ENCODE peak calls at places on chromosomes 5 and 9, in four cellular contexts. One of them, this sample, is unnamed.

GRCh38 chr9:134663753-134664415 is 22.3 kb downstream of the COL5A1 start:
- DNase-seq in NCI-H510A treated with DMSO at 0.1 percent for 48 hours: no peak
- DNase-seq in A549: no peak
- DNase-seq in fibroblast of the aortic adventitia: peak
- DNase-seq in this sample: peak

GRCh38 chr5:61808884-61809283 is 476.8 kb downstream of the ZSWIM6 start:
- DNase-seq in A549: no peak
- DNase-seq in NCI-H510A treated with DMSO at 0.1 percent for 48 hours: no peak
- DNase-seq in fibroblast of the aortic adventitia: no peak
- DNase-seq in this sample: no peak

GRCh38 chr9:36833954-36834353 is 200.1 kb downstream of the PAX5 start:
- DNase-seq in fibroblast of the aortic adventitia: no peak
- DNase-seq in A549: no peak
- DNase-seq in NCI-H510A treated with DMSO at 0.1 percent for 48 hours: no peak
- DNase-seq in this sample: no peak

GRCh38 chr5:90783460-90784333 is 225.1 kb downstream of the ADGRV1 start:
- DNase-seq in NCI-H510A treated with DMSO at 0.1 percent for 48 hours: peak
- DNase-seq in A549: peak
- DNase-seq in fibroblast of the aortic adventitia: peak
- DNase-seq in this sample: peak

GRCh38 chr5:153965102-153965645 is 73.5 kb downstream of the FAM114A2 start:
- DNase-seq in NCI-H510A treated with DMSO at 0.1 percent for 48 hours: peak
- DNase-seq in A549: peak
- DNase-seq in fibroblast of the aortic adventitia: peak
- DNase-seq in this sample: peak

GRCh38 chr5:32443145-32443540 is 1.4 kb downstream of the ZFR start:
- DNase-seq in NCI-H510A treated with DMSO at 0.1 percent for 48 hours: peak
- DNase-seq in fibroblast of the aortic adventitia: peak
- DNase-seq in A549: no peak
- DNase-seq in this sample: peak

GRCh38 chr5:150411245-150411979 is 1.3 kb downstream of the CD74 start:
- DNase-seq in A549: no peak
- DNase-seq in NCI-H510A treated with DMSO at 0.1 percent for 48 hours: no peak
- DNase-seq in fibroblast of the aortic adventitia: no peak
- DNase-seq in this sample: peak

GRCh38 chr5:14870347-14871083 is 1.1 kb downstream of the ANKH start:
- DNase-seq in fibroblast of the aortic adventitia: peak
- DNase-seq in NCI-H510A treated with DMSO at 0.1 percent for 48 hours: peak
- DNase-seq in A549: no peak
- DNase-seq in this sample: peak

GRCh38 chr5:91499943-91500531 is 116.9 kb upstream of the ARRDC3 start:
- DNase-seq in NCI-H510A treated with DMSO at 0.1 percent for 48 hours: peak
- DNase-seq in fibroblast of the aortic adventitia: peak
- DNase-seq in A549: peak
- DNase-seq in this sample: peak

GRCh38 chr5:156779436-156779835 is 70.7 kb upstream of the PPP1R2B start:
- DNase-seq in fibroblast of the aortic adventitia: no peak
- DNase-seq in A549: no peak
- DNase-seq in NCI-H510A treated with DMSO at 0.1 percent for 48 hours: no peak
- DNase-seq in this sample: no peak

GRCh38 chr5:172792693-172793570 is 21.9 kb upstream of the DUSP1 start:
- DNase-seq in NCI-H510A treated with DMSO at 0.1 percent for 48 hours: no peak
- DNase-seq in A549: no peak
- DNase-seq in fibroblast of the aortic adventitia: no peak
- DNase-seq in this sample: no peak

GRCh38 chr9:127862075-127863011 is 7.9 kb upstream of the ENG start:
- DNase-seq in NCI-H510A treated with DMSO at 0.1 percent for 48 hours: no peak
- DNase-seq in A549: no peak
- DNase-seq in fibroblast of the aortic adventitia: no peak
- DNase-seq in this sample: no peak

GRCh38 chr9:19583890-19584289 is 175.1 kb downstream of the ACER2 start:
- DNase-seq in A549: no peak
- DNase-seq in fibroblast of the aortic adventitia: no peak
- DNase-seq in NCI-H510A treated with DMSO at 0.1 percent for 48 hours: no peak
- DNase-seq in this sample: no peak

GRCh38 chr5:78530342-78531096 is 118.1 kb downstream of the LHFPL2 start:
- DNase-seq in A549: peak
- DNase-seq in NCI-H510A treated with DMSO at 0.1 percent for 48 hours: no peak
- DNase-seq in fibroblast of the aortic adventitia: peak
- DNase-seq in this sample: peak

GRCh38 chr9:75967556-75967955 is 77.1 kb downstream of the PCSK5 start:
- DNase-seq in fibroblast of the aortic adventitia: no peak
- DNase-seq in A549: no peak
- DNase-seq in NCI-H510A treated with DMSO at 0.1 percent for 48 hours: no peak
- DNase-seq in this sample: no peak

GRCh38 chr5:34957857-34958690 is 28.7 kb downstream of the DNAJC21 start:
- DNase-seq in A549: peak
- DNase-seq in fibroblast of the aortic adventitia: peak
- DNase-seq in NCI-H510A treated with DMSO at 0.1 percent for 48 hours: peak
- DNase-seq in this sample: peak

GRCh38 chr5:64603676-64604075 is 86.6 kb upstream of the SHISAL2B start:
- DNase-seq in NCI-H510A treated with DMSO at 0.1 percent for 48 hours: no peak
- DNase-seq in fibroblast of the aortic adventitia: no peak
- DNase-seq in A549: no peak
- DNase-seq in this sample: no peak

GRCh38 chr5:117084052-117084451 is 509.4 kb upstream of the SEMA6A start:
- DNase-seq in fibroblast of the aortic adventitia: no peak
- DNase-seq in A549: no peak
- DNase-seq in NCI-H510A treated with DMSO at 0.1 percent for 48 hours: no peak
- DNase-seq in this sample: no peak

GRCh38 chr5:3121813-3122212 is 370.3 kb upstream of the IRX2 start:
- DNase-seq in A549: no peak
- DNase-seq in fibroblast of the aortic adventitia: no peak
- DNase-seq in NCI-H510A treated with DMSO at 0.1 percent for 48 hours: no peak
- DNase-seq in this sample: no peak

GRCh38 chr9:135925496-135926133 is 18.3 kb upstream of the CAMSAP1 start:
- DNase-seq in NCI-H510A treated with DMSO at 0.1 percent for 48 hours: no peak
- DNase-seq in fibroblast of the aortic adventitia: no peak
- DNase-seq in A549: no peak
- DNase-seq in this sample: peak

GRCh38 chr5:119400248-119400647 is 44.4 kb downstream of the TNFAIP8 start:
- DNase-seq in A549: peak
- DNase-seq in NCI-H510A treated with DMSO at 0.1 percent for 48 hours: peak
- DNase-seq in fibroblast of the aortic adventitia: peak
- DNase-seq in this sample: peak

GRCh38 chr5:124644138-124644537 is 102.3 kb downstream of the ZNF608 start:
- DNase-seq in A549: no peak
- DNase-seq in NCI-H510A treated with DMSO at 0.1 percent for 48 hours: no peak
- DNase-seq in fibroblast of the aortic adventitia: no peak
- DNase-seq in this sample: peak

GRCh38 chr5:57082441-57083067 is 91.3 kb upstream of the GPBP1 start:
- DNase-seq in fibroblast of the aortic adventitia: peak
- DNase-seq in A549: peak
- DNase-seq in NCI-H510A treated with DMSO at 0.1 percent for 48 hours: no peak
- DNase-seq in this sample: peak

GRCh38 chr5:6745706-6746217 is 32.5 kb downstream of the TENT4A start:
- DNase-seq in A549: peak
- DNase-seq in fibroblast of the aortic adventitia: peak
- DNase-seq in NCI-H510A treated with DMSO at 0.1 percent for 48 hours: peak
- DNase-seq in this sample: peak

GRCh38 chr5:14958196-14958595 is 86.6 kb upstream of the ANKH start:
- DNase-seq in NCI-H510A treated with DMSO at 0.1 percent for 48 hours: no peak
- DNase-seq in fibroblast of the aortic adventitia: peak
- DNase-seq in A549: peak
- DNase-seq in this sample: peak

GRCh38 chr5:122401991-122402710 is 90.1 kb downstream of the SNCAIP start:
- DNase-seq in NCI-H510A treated with DMSO at 0.1 percent for 48 hours: no peak
- DNase-seq in fibroblast of the aortic adventitia: no peak
- DNase-seq in A549: no peak
- DNase-seq in this sample: no peak

GRCh38 chr9:130331573-130331972 is 66.0 kb downstream of the HMCN2 start:
- DNase-seq in A549: peak
- DNase-seq in fibroblast of the aortic adventitia: peak
- DNase-seq in NCI-H510A treated with DMSO at 0.1 percent for 48 hours: no peak
- DNase-seq in this sample: peak

GRCh38 chr5:31698667-31699066 is 59.7 kb downstream of the PDZD2 start:
- DNase-seq in fibroblast of the aortic adventitia: no peak
- DNase-seq in NCI-H510A treated with DMSO at 0.1 percent for 48 hours: no peak
- DNase-seq in A549: no peak
- DNase-seq in this sample: no peak

GRCh38 chr9:19026375-19026774 is 6.6 kb downstream of the SAXO1 start:
- DNase-seq in fibroblast of the aortic adventitia: no peak
- DNase-seq in NCI-H510A treated with DMSO at 0.1 percent for 48 hours: no peak
- DNase-seq in A549: no peak
- DNase-seq in this sample: no peak

GRCh38 chr5:103346162-103346748 is 87.7 kb downstream of the MACIR start:
- DNase-seq in fibroblast of the aortic adventitia: no peak
- DNase-seq in A549: no peak
- DNase-seq in NCI-H510A treated with DMSO at 0.1 percent for 48 hours: no peak
- DNase-seq in this sample: no peak

This sample was measured in GM23248.